ENCODE peak calls at places on chromosomes 11 and 22, in seven cellular contexts. B is brain microvascular endothelial cell, Z is pancreas, U is right atrium auricular region, I is prostate gland, F is left lung, D is WERI-Rb-1. M is an unnamed sample. For H3K36me3, the result is how much of the 10 kb centered on the place peaks cover.

GRCh38 chr22:36900225-36900624 is 13.2 kb upstream of the CSF2RB start:
- DNase-seq in B (no peak), Z (no peak), U (no peak), I (no peak), F (no peak), D (no peak), M (no peak)

GRCh38 chr11:7281083-7281482 is 29.4 kb downstream of the SYT9 start:
- DNase-seq in B (no peak), Z (no peak), U (no peak), I (no peak), F (no peak), D (no peak), M (no peak)

GRCh38 chr11:84780689-84781293 is 846.4 kb downstream of the DLG2 start:
- DNase-seq in B (peak), Z (no peak), U (no peak), I (no peak), F (no peak), D (no peak), M (no peak)

GRCh38 chr11:96130061-96130460 is 206.2 kb upstream of the MTMR2 start:
- DNase-seq in B (no peak), Z (no peak), U (no peak), I (no peak), F (no peak), D (no peak), M (no peak)

GRCh38 chr11:11856638-11857037 is 14.9 kb downstream of the USP47 start:
- DNase-seq in B (no peak), Z (no peak), U (no peak), I (no peak), F (no peak), D (no peak), M (no peak)

GRCh38 chr11:117647872-117648271 is 149.1 kb downstream of the DSCAML1 start:
- DNase-seq in B (no peak), Z (no peak), U (no peak), I (no peak), F (peak), D (peak), M (no peak)

GRCh38 chr11:64653388-64653973 is 62.5 kb downstream of the SLC22A12 start:
- DNase-seq in B (no peak), Z (no peak), U (no peak), I (no peak), F (no peak), D (no peak), M (no peak)

GRCh38 chr22:33440756-33441155 is 382.6 kb upstream of the SYN3 start:
- DNase-seq in B (no peak), Z (no peak), U (no peak), I (peak), F (no peak), D (no peak), M (no peak)

GRCh38 chr11:112582366-112582765 is 321.7 kb upstream of the PLET1 start:
- DNase-seq in B (no peak), Z (no peak), U (no peak), I (no peak), F (no peak), D (no peak), M (no peak)

GRCh38 chr11:112587664-112588063 is 327.0 kb upstream of the PLET1 start:
- DNase-seq in B (no peak), Z (no peak), U (no peak), I (no peak), F (no peak), D (no peak), M (no peak)

GRCh38 chr11:112583246-112583893 is 322.7 kb upstream of the PLET1 start:
- DNase-seq in B (no peak), Z (no peak), U (no peak), I (no peak), F (no peak), D (no peak), M (no peak)

GRCh38 chr11:112581747-112582146 is 321.1 kb upstream of the PLET1 start:
- DNase-seq in B (no peak), Z (no peak), U (no peak), I (no peak), F (no peak), D (no peak), M (no peak)

DNA sequence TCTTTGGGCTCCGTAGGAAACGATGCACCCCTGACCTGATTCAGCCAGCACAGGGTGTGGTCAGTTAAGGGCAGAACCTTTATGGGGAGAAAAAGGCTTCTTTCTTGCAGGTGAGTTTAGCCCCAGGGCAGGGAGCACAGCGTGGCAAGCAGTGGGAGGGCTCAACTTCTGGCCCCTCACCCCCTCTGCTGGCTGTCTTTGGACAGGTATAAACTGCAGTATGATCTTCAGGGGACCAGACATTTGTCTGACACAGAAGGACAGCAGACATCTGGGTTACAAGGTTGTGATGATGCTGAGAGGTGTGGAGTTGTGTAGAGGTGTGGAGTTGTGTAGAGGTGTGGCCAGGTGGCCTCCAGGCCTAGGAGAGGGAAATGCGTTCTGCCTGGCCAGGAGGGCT is 324.0 kb upstream of the PLET1 start:
- DNase-seq in B (no peak), Z (no peak), U (no peak), I (no peak), F (no peak), D (peak), M (no peak)
- TF ChIP-seq CTCF in B (peak), Z (no peak), U (no peak), I (no peak), F (no peak), D (peak), M (no peak)

DNA sequence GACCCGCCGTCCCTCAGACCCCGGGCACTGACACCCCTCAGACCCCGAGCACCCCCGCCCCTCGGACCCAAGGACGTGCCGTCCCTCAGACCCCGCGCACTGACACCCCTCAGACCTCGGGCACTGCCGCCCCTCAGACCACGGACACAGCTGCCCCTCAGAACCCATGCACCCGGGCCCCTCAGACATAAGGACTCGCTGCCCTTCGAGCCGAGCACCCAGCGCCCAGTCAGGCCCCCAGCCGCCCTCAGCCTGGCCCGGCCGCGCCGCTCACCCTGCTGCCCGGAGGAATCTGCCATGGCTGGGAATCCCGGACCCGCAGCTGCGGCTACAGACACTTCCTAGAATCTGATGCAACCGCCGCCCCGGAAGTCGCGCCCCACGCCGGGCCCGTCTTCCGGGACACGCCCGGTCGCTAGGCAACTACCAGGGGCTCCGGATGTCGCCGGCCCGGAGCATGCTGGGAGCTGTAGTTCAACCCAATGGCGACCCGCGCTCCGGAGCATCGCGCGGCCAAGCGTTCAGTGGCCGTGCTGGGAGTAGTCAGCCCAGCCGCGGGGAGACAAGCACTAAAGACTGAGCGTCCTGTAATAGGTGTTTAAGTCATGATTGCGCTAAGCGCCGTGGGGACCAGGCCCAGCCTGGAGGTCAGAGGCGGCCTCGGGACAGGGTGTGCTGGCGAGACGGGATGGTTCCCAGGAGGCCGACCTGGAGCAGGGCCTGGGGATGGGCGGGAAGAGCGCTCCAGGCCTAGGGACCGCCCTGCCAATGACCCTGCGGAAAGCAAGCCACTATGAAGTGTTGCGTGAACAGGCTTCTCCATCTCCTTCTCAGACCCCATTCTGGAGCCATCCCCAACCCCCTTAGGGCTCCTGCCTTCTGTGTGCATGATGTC is at the start of gene CARS1:
- DNase-seq in B (peak), Z (peak), U (peak), I (peak), F (peak), D (peak), M (peak)
- H3K27ac ChIP-seq in B (peak), Z (peak), U (peak), I (peak), F (peak), D (peak), M (peak)

GRCh38 chr11:114368918-114369680 is 31.2 kb downstream of the C11orf71 start:
- DNase-seq in B (no peak), Z (no peak), U (no peak), I (peak), F (no peak), D (no peak), M (no peak)

GRCh38 chr11:114367244-114367957 is 32.9 kb downstream of the C11orf71 start:
- DNase-seq in B (no peak), Z (no peak), U (no peak), I (no peak), F (no peak), D (no peak), M (no peak)

GRCh38 chr11:114362958-114363357 is 37.4 kb downstream of the C11orf71 start:
- DNase-seq in B (no peak), Z (no peak), U (no peak), I (no peak), F (no peak), D (no peak), M (no peak)

GRCh38 chr11:114366331-114367243 is 33.7 kb downstream of the C11orf71 start:
- DNase-seq in B (peak), Z (no peak), U (no peak), I (no peak), F (no peak), D (no peak), M (no peak)
- H3K36me3 ChIP-seq in B (under half), Z (under half), U (under half), I (under half), F (under half), D (under half), M (under half)

DNA sequence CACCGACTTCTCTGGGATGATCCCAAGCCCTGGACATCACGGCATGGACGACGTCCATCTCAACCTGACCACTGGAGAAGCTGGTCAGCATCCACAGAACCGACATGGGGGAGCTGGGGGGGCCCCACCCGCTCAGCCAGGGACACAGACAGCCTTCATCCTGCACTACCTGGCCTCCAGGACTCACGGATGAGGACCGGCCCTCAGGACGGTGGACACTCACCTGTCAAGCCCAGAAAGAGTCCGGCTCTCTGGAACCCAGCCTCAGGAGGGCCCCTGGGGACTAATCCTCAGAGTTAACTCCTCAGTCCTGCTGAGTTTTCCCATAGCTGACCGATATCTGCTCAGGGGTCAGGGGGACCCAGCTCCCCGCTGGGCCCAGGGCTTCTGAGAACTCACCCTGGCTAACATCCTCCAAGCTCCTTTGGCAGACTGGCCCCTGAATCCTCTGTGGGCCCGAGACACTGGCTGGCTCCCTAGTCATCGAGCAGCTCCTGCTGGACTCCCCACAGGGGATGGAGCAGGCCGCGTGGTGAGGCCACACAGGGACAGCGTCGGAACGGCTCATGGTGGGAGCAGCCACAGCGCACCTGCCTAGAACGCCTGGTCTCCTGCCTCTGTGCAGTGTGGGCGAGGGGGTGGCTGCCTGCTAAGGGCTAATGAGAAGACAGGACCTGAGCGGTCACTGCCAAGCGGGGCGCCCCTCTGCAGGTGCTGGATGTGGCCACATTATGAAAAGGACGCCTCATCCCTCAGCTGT is 649.2 kb downstream of the BRD1 start:
- DNase-seq in B (no peak), Z (no peak), U (no peak), I (no peak), F (peak), D (no peak), M (peak)
- TF ChIP-seq CTCF in B (no peak), Z (no peak), U (no peak), I (no peak), F (no peak), D (no peak), M (no peak)

GRCh38 chr11:44589301-44589700 is 23.8 kb downstream of the CD82 start:
- DNase-seq in B (peak), Z (no peak), U (no peak), I (no peak), F (no peak), D (no peak), M (no peak)

GRCh38 chr11:44595006-44595405 is 29.5 kb downstream of the CD82 start:
- DNase-seq in B (no peak), Z (no peak), U (no peak), I (no peak), F (no peak), D (no peak), M (no peak)

GRCh38 chr11:44593194-44593593 is 27.7 kb downstream of the CD82 start:
- DNase-seq in B (no peak), Z (no peak), U (no peak), I (no peak), F (no peak), D (no peak), M (no peak)

GRCh38 chr11:44592125-44592643 is 26.7 kb downstream of the CD82 start:
- DNase-seq in B (no peak), Z (no peak), U (peak), I (no peak), F (no peak), D (no peak), M (no peak)

GRCh38 chr11:44590769-44591168 is 25.3 kb downstream of the CD82 start:
- DNase-seq in B (no peak), Z (no peak), U (no peak), I (no peak), F (no peak), D (no peak), M (no peak)
- H3K27ac ChIP-seq in B (no peak), Z (no peak), U (no peak), I (no peak), F (no peak), D (no peak), M (no peak)

DNA sequence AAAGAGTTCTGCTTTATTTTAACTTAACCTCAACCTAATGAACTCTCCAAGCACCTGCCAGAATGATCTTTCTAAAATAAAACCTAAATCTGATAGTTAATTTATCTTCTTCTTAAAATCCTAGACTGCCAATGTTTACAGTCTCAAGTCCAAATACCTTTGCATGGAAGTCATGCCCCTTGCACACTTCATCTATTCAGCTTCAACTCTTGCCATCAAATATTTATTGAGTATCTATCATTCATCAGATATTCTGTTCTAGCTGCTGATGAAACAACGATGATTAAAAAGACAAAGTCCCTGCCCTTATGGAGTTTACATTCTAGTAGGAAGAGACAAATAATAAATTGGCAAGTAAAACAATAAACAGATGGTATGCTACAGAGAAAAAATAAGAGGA is 101.7 kb downstream of the APOL5 start:
- DNase-seq in B (no peak), Z (no peak), U (no peak), I (no peak), F (no peak), D (no peak), M (no peak)
- H3K36me3 ChIP-seq in B (under half), Z (under half), U (under half), I (under half), F (under half), D (under half), M (under half)

DNA sequence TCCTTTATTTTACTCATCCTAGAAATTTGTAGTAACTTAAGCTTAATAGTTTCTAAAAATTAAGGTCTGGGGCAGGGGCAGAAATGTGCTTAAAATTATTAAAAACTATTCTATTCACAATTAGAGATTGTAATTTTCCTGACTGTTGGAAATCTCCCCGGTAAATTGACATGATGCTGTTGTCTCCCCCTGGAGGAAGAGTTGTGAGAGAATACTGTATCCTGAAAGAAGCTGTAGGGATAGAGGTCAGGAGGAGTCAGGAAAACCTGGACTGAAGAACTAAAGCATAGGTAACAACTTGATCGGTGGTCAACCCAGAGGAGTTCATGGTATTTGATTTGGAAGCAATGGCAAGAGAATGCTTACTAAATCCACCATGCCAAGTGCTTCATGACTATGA is 16.2 kb upstream of the ESAM start:
- DNase-seq in B (no peak), Z (no peak), U (no peak), I (no peak), F (no peak), D (no peak), M (no peak)
- TF ChIP-seq CTCF in B (peak), Z (no peak), U (no peak), I (no peak), F (no peak), D (peak), M (no peak)

DNA sequence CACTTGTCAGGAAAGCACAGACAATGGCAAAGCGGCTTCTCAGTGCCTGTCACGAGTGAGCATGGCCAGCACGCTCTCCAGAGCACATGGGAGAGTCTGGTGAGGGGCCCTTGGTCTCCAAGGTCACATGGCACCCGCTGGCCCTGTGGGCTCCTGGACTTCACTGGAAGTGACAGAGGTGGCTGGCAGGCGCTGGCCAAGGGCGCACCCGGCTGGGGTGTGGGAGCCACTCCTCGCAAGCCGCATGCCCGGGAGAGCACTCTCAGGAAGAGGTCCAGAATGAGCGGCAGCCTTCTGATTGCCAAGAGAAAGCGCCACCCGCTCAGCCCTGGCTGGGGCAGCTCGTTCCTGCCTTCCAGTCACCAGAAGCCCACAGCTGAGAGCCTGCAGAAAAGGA is 17.1 kb upstream of the MOB2 start:
- DNase-seq in B (no peak), Z (no peak), U (no peak), I (peak), F (peak), D (no peak), M (no peak)
- H3K27ac ChIP-seq in B (no peak), Z (no peak), U (peak), I (peak), F (no peak), D (no peak), M (peak)

GRCh38 chr22:21972293-21972779 is 10.3 kb downstream of the TOP3B start:
- DNase-seq in B (peak), Z (no peak), U (no peak), I (no peak), F (no peak), D (peak), M (no peak)

GRCh38 chr22:21971858-21972275 is 10.7 kb downstream of the TOP3B start:
- DNase-seq in B (no peak), Z (no peak), U (no peak), I (no peak), F (no peak), D (no peak), M (no peak)

GRCh38 chr22:21970037-21970799 is 12.4 kb downstream of the TOP3B start:
- DNase-seq in B (no peak), Z (no peak), U (no peak), I (no peak), F (no peak), D (no peak), M (no peak)

GRCh38 chr22:21972806-21973205 is 9.8 kb downstream of the TOP3B start:
- DNase-seq in B (no peak), Z (no peak), U (no peak), I (no peak), F (no peak), D (no peak), M (no peak)

DNA sequence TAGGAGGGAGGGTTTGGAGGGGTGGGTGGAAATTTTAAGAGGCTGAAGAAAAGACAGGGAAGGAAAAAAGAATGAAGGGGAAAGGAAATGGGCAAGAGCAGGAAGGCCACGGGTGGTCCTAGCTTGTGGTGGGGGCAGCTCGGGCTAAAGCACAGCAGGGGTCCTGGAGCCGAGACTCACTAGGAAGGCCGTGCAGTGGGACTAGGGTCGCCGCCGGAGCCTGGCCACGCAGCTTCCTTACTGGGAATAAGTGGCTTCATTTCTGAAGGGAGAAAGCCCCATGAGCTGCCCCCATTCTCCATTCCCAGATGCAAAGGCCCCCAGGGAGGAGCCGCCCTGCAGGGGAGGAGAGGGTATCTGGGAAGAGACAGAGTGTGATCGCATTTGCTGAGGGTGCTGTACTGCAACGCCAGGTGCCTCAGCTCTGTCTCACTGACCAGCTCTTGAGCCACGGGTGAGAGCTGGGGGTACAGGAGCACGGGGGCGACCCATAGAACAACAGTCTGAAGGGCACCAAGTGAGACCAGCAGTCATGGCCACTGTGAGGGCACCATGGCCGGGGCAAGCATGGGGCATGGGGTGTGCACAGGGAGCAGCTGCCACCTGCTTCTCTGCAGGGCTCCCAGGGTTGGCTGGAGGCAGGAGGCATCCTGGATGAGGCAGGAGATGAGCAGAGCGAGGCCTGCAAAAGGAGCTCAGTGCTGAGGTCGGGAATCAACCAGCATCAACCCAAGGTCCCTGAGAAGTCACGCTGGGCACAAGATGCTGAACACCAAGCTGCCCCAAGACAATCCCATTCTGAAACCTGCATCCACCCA is 11.6 kb downstream of the TOP3B start:
- DNase-seq in B (no peak), Z (no peak), U (no peak), I (no peak), F (no peak), D (no peak), M (no peak)
- H3K36me3 ChIP-seq in B (half or more), Z (under half), U (half or more), I (under half), F (under half), D (half or more), M (half or more)

M was measured in spleen.